ENCODE peak calls at places on chromosomes 5 and 9, in six cellular contexts. S, B, I, J, F and M are unnamed samples.

GRCh38 chr5:158153508-158153907 is 294.6 kb upstream of the CLINT1 start:
- DNase-seq in S (no peak), B (no peak), I (no peak), J (no peak), F (no peak), M (no peak)

GRCh38 chr5:180291943-180292831 is at the start of gene MAPK9:
- DNase-seq in S (peak), B (peak), I (no peak), J (peak), F (peak), M (peak)

GRCh38 chr9:76365028-76365427 is 29.2 kb downstream of the RFK start:
- DNase-seq in S (peak), B (no peak), I (no peak), J (peak), F (no peak), M (no peak)

GRCh38 chr5:19837536-19838179 is 150.3 kb downstream of the CDH18 start:
- DNase-seq in S (no peak), B (no peak), I (no peak), J (no peak), F (no peak), M (no peak)

GRCh38 chr9:110479481-110479880 is 100.1 kb downstream of the SVEP1 start:
- DNase-seq in S (no peak), B (no peak), I (no peak), J (no peak), F (no peak), M (no peak)

GRCh38 chr5:67029481-67029880 is 167.1 kb downstream of the CD180 start:
- DNase-seq in S (no peak), B (no peak), I (no peak), J (no peak), F (no peak), M (no peak)

GRCh38 chr9:21708846-21709245 is 93.6 kb upstream of the MTAP start:
- DNase-seq in S (no peak), B (no peak), I (no peak), J (no peak), F (no peak), M (no peak)

GRCh38 chr9:127415158-127415557 is 9.0 kb upstream of the ZNF79 start:
- DNase-seq in S (no peak), B (no peak), I (no peak), J (no peak), F (no peak), M (no peak)

GRCh38 chr9:36896296-36896695 is 137.8 kb downstream of the PAX5 start:
- DNase-seq in S (no peak), B (no peak), I (no peak), J (no peak), F (peak), M (no peak)

GRCh38 chr9:7374966-7375650 is 424.5 kb downstream of the DMAC1 start:
- DNase-seq in S (no peak), B (no peak), I (no peak), J (no peak), F (no peak), M (no peak)

GRCh38 chr9:34701769-34702736 is 7.9 kb downstream of the CCL21 start:
- DNase-seq in S (peak), B (peak), I (peak), J (peak), F (peak), M (peak)